ENCODE peak calls at places on chromosomes 7 and 10, in four cellular contexts. C is ovary, M is HCT116, P is IMR-90. B is an unnamed sample.

GRCh38 chr10:50248598-50248997 is 2.7 kb downstream of the ASAH2 start:
- DNase-seq in C (no peak), M (no peak), P (no peak), B (no peak)

GRCh38 chr10:108782411-108782810 is 1140.9 kb downstream of the XPNPEP1 start:
- DNase-seq in C (no peak), M (no peak), P (no peak), B (no peak)

GRCh38 chr10:69572159-69573055 is 815 bp downstream of the NEUROG3 start:
- DNase-seq in C (no peak), M (no peak), P (peak), B (no peak)

GRCh38 chr7:124152859-124153692 is 120.2 kb upstream of the TMEM229A start:
- DNase-seq in C (no peak), M (peak), P (peak), B (no peak)

GRCh38 chr7:34104992-34105391 is 199.7 kb downstream of the BMPER start:
- DNase-seq in C (no peak), M (no peak), P (peak), B (no peak)

GRCh38 chr10:82969405-82969804 is 1094.4 kb downstream of the NRG3 start:
- DNase-seq in C (no peak), M (no peak), P (peak), B (no peak)

GRCh38 chr7:1046722-1047679 is 2.7 kb downstream of the GPR146 start:
- DNase-seq in C (no peak), M (no peak), P (no peak), B (peak)

GRCh38 chr10:125035136-125035535 is 93.2 kb downstream of the ZRANB1 start:
- DNase-seq in C (no peak), M (peak), P (peak), B (no peak)

GRCh38 chr7:125572414-125572813 is 642.8 kb upstream of the POT1 start:
- DNase-seq in C (no peak), M (no peak), P (no peak), B (no peak)

GRCh38 chr10:63683686-63684085 is 162.5 kb downstream of the REEP3 start:
- DNase-seq in C (no peak), M (no peak), P (no peak), B (no peak)

GRCh38 chr10:5355762-5356478 is 8.8 kb upstream of the UCN3 start:
- DNase-seq in C (no peak), M (no peak), P (no peak), B (no peak)

GRCh38 chr7:128380807-128381130 is 19.3 kb upstream of the PRRT4 start:
- DNase-seq in C (no peak), M (no peak), P (no peak), B (no peak)

GRCh38 chr10:86231796-86232560 is 134.6 kb downstream of the GRID1 start:
- DNase-seq in C (no peak), M (no peak), P (no peak), B (no peak)

GRCh38 chr7:136163333-136163732 is 186.2 kb upstream of the MTPN start:
- DNase-seq in C (no peak), M (no peak), P (no peak), B (no peak)

GRCh38 chr10:24228642-24229041 is 19.7 kb downstream of the KIAA1217 start:
- DNase-seq in C (no peak), M (no peak), P (no peak), B (no peak)

GRCh38 chr7:50690541-50691011 is 92.1 kb downstream of the GRB10 start:
- DNase-seq in C (no peak), M (no peak), P (no peak), B (no peak)

DNA sequence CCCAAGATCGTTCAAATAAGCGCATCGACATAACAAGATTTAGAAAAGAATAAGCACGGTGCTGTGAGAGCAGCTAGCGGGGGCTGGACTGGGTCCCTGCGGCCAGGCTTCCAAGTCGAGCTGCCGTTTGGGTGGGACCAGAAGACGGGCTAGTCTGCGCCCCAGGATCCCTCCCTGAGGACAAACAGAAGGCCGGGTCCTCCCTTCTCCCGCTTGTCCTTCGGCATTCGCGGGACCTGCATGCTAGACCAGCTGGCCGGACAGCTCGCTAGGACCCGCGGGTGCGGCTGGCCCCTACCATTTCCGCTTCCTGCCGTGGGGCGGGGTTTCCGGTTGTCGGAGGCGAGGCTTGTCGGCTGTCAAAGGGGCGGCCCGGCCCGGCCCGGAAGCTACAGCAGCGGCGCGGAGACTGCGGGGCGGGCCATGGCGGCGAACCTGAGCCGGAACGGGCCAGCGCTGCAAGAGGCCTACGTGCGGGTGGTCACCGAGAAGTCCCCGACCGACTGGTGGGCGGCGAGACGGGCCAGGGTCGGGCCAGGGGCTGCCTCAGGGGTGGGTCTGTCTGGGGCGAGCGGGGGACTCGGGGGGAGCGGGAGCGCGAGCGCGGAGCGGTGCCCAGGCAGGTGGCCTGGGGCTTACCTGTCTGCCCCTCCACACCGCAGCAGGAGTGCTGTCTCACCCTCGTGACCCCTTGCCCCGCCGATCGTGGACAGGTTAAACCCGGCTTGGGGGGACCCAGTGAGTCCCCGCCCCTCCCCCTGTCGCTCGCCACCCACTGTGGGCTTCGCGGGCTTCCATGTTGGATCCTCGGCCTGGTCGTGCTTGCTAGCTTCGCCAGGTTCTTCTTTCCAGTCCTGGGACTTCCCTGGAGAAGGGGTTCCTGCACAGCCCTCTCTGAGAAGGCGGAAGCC is at the start of gene DBNL:
- DNase-seq in C (peak), M (peak), P (peak), B (peak)
- TF ChIP-seq POLR2A in C (peak), M (peak), P (no peak), B (peak)

DNA sequence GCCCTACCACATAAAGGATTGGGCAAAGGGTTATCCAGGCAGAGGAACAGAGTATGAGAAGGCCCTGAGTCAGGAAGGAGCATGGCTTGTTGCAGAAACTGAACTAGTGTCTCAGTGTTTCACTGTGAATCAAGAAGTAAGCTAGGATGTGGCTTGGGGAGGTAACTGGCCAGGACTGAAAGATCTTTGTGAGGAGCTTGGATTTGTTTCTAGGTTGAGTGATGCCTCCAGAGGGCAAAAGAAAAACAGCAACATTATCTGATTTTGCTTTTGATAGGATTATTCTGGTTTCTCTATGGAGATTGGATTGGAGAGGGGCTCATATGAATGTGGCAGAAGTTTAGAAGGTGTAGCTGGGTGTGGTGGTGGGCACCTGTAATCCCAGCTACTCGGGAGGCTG is 137.9 kb upstream of the HDAC9 start:
- DNase-seq in C (no peak), M (no peak), P (peak), B (no peak)
- TF ChIP-seq CTCF in C (no peak), M (peak), P (peak), B (no peak)

GRCh38 chr7:27165089-27165654 is at the start of gene HOXA9:
- DNase-seq in C (no peak), M (peak), P (peak), B (no peak)
- H3K4me3 ChIP-seq in C (peak), M (peak), P (peak), B (no peak)

GRCh38 chr10:34808336-34808735 is 6.8 kb downstream of the PARD3 start:
- DNase-seq in C (no peak), M (no peak), P (no peak), B (no peak)

GRCh38 chr10:34801066-34801738 is 13.9 kb downstream of the PARD3 start:
- DNase-seq in C (no peak), M (no peak), P (no peak), B (no peak)

GRCh38 chr10:34800624-34801023 is 14.5 kb downstream of the PARD3 start:
- DNase-seq in C (no peak), M (no peak), P (no peak), B (no peak)

GRCh38 chr10:34802692-34803091 is 12.4 kb downstream of the PARD3 start:
- DNase-seq in C (no peak), M (peak), P (no peak), B (no peak)

DNA sequence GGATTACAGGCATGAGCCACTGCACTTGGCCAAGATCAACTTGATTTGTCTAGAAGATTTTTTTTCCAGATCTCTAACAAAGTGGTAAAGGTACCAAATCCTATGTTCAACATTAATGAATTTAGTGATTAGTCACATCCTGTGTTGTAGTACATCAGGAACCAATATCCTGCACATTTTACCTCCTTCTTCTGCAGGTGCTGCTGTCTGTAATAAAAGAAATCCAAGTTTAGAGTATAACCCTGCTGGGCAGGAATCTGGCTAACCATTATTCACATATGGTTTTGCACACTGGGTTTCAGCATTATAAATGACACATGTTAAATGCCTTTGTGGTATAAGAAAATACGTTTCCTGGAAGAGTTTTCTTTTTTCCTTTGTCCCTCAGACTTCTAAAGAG is 10.8 kb downstream of the PARD3 start:
- DNase-seq in C (no peak), M (no peak), P (peak), B (no peak)
- TF ChIP-seq POLR2A in C (no peak), M (no peak), P (no peak), B (no peak)